ENCODE peak calls at places on chromosomes 7 and 10, in four cellular contexts. One of them, this sample, is unnamed.

GRCh38 chr10:11663763-11664555 is 52.5 kb upstream of the USP6NL start:
- DNase-seq in ovary: no peak
- DNase-seq in mammary epithelial cell: no peak
- DNase-seq in GM12865: peak; percentile 89
- DNase-seq in this sample: peak; percentile 88

GRCh38 chr7:28547115-28547514 is 134.8 kb downstream of the CREB5 start:
- DNase-seq in mammary epithelial cell: no peak
- DNase-seq in ovary: no peak
- DNase-seq in GM12865: no peak
- DNase-seq in this sample: no peak

GRCh38 chr7:32073533-32073932 is 3.3 kb upstream of the PDE1C start:
- DNase-seq in GM12865: no peak
- DNase-seq in ovary: no peak
- DNase-seq in mammary epithelial cell: no peak
- DNase-seq in this sample: no peak

GRCh38 chr7:41107330-41107937 is 595.5 kb downstream of the INHBA start:
- DNase-seq in ovary: no peak
- DNase-seq in GM12865: peak; percentile 25
- DNase-seq in mammary epithelial cell: peak; percentile 99
- DNase-seq in this sample: no peak

GRCh38 chr10:14487511-14487909 is 156.8 kb upstream of the FRMD4A start:
- DNase-seq in GM12865: no peak
- DNase-seq in ovary: no peak
- DNase-seq in mammary epithelial cell: peak; percentile 60
- DNase-seq in this sample: no peak

GRCh38 chr10:120477723-120478270 is 20.8 kb downstream of the PLPP4 start:
- DNase-seq in GM12865: no peak
- DNase-seq in mammary epithelial cell: no peak
- DNase-seq in ovary: no peak
- DNase-seq in this sample: no peak

GRCh38 chr7:40437498-40437897 is 302.7 kb downstream of the SUGCT start:
- DNase-seq in ovary: no peak
- DNase-seq in mammary epithelial cell: peak; percentile 87
- DNase-seq in GM12865: no peak
- DNase-seq in this sample: no peak

GRCh38 chr10:78907458-78908211 is 161.1 kb upstream of the ZMIZ1 start:
- DNase-seq in mammary epithelial cell: no peak
- DNase-seq in GM12865: no peak
- DNase-seq in ovary: no peak
- DNase-seq in this sample: no peak

GRCh38 chr10:46077616-46078268 is 31.7 kb upstream of the MSMB start:
- DNase-seq in ovary: no peak
- DNase-seq in mammary epithelial cell: no peak
- DNase-seq in GM12865: no peak
- DNase-seq in this sample: no peak

GRCh38 chr10:52351911-52352310 is 37.8 kb downstream of the DKK1 start:
- DNase-seq in mammary epithelial cell: peak; percentile 64
- DNase-seq in ovary: no peak
- DNase-seq in GM12865: no peak
- DNase-seq in this sample: no peak

GRCh38 chr7:75854233-75854632 is 24.6 kb upstream of the RHBDD2 start:
- DNase-seq in mammary epithelial cell: peak; percentile 26
- DNase-seq in GM12865: no peak
- DNase-seq in ovary: no peak
- DNase-seq in this sample: no peak

GRCh38 chr7:16293669-16294425 is 127.5 kb downstream of the CRPPA start:
- DNase-seq in mammary epithelial cell: peak; percentile 84
- DNase-seq in GM12865: no peak
- DNase-seq in ovary: no peak
- DNase-seq in this sample: no peak

GRCh38 chr10:98260350-98260749 is 7.6 kb downstream of the LOXL4 start:
- DNase-seq in ovary: no peak
- DNase-seq in GM12865: no peak
- DNase-seq in mammary epithelial cell: no peak
- DNase-seq in this sample: no peak

GRCh38 chr7:80859272-80859970 is 59.4 kb downstream of the SEMA3C start:
- DNase-seq in GM12865: no peak
- DNase-seq in mammary epithelial cell: no peak
- DNase-seq in ovary: peak; percentile 43
- DNase-seq in this sample: no peak

GRCh38 chr7:38000272-38000671 is 79.8 kb downstream of the EPDR1 start:
- DNase-seq in mammary epithelial cell: no peak
- DNase-seq in GM12865: no peak
- DNase-seq in ovary: no peak
- DNase-seq in this sample: no peak

GRCh38 chr10:31274310-31274709 is 44.7 kb upstream of the ZEB1 start:
- DNase-seq in GM12865: no peak
- DNase-seq in ovary: no peak
- DNase-seq in mammary epithelial cell: no peak
- DNase-seq in this sample: no peak

GRCh38 chr7:155806096-155806871 is 6.0 kb downstream of the SHH start:
- DNase-seq in GM12865: no peak
- DNase-seq in mammary epithelial cell: no peak
- DNase-seq in ovary: no peak
- DNase-seq in this sample: no peak
- TF ChIP-seq CTCF in GM12865: no peak
- TF ChIP-seq CTCF in mammary epithelial cell: no peak
- TF ChIP-seq CTCF in ovary: no peak
- TF ChIP-seq CTCF in this sample: no peak

DNA sequence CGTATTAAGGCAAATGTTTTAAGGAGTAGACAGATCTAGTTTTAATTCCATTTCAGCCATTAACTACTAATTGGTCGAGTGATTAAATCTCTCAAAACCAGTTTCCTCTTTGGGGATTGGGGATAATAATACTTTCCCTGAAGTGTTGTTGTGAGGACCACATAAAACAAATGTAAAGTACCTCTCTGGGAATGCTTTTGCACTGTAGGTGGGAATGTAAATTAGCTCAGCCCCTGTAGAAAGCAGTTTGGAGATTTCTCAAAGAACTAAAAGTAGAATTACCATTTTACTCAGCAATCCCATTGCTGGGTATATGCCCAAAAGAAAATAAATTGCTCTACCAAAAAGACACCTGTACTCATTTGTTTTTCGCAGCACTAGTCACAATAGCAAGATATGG is 36.1 kb upstream of the PPP1R3C start:
- DNase-seq in GM12865: no peak
- DNase-seq in mammary epithelial cell: no peak
- DNase-seq in ovary: no peak
- DNase-seq in this sample: no peak
- H3K4me3 ChIP-seq in GM12865: no peak overlapping the region
- H3K4me3 ChIP-seq in mammary epithelial cell: no peak overlapping the region
- H3K4me3 ChIP-seq in ovary: no peak overlapping the region
- H3K4me3 ChIP-seq in this sample: no peak overlapping the region

DNA sequence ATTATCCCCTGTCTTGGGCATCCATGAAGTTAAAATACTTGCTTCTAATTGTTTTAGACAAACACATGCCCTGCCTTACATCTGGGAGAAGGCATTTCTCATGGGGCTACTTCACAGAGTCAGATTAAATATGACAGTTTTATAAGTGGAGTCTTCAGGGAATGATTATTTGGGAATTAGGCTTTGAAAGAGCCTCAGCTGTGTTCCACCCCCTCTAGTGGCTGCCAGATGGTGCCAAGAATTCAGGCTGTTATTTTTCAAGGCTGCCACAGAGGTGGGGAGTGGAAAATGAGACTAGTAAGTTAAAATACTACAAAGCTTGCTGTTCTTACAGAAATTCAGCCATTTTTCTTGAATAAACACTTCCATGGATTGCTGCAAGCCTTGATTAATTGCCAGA is 45.8 kb upstream of the DNAH11 start:
- DNase-seq in ovary: no peak
- DNase-seq in mammary epithelial cell: no peak
- DNase-seq in GM12865: no peak
- DNase-seq in this sample: no peak
- TF ChIP-seq CTCF in ovary: no peak
- TF ChIP-seq CTCF in mammary epithelial cell: no peak
- TF ChIP-seq CTCF in GM12865: no peak
- TF ChIP-seq CTCF in this sample: peak; percentile 23

GRCh38 chr7:141701489-141702046 is 398 bp downstream of the DENND11 start:
- DNase-seq in mammary epithelial cell: no peak
- DNase-seq in ovary: peak; percentile 45
- DNase-seq in GM12865: peak; percentile 80
- DNase-seq in this sample: peak; percentile 21

GRCh38 chr7:141704741-141705140 is 2.8 kb upstream of the DENND11 start:
- DNase-seq in GM12865: no peak
- DNase-seq in mammary epithelial cell: peak; percentile 16
- DNase-seq in ovary: no peak
- DNase-seq in this sample: no peak

GRCh38 chr7:141704112-141704511 is 2.1 kb upstream of the DENND11 start:
- DNase-seq in ovary: no peak
- DNase-seq in GM12865: no peak
- DNase-seq in mammary epithelial cell: no peak
- DNase-seq in this sample: no peak

GRCh38 chr7:141702047-141702567 is at the start of gene DENND11:
- DNase-seq in ovary: peak; percentile 37
- DNase-seq in GM12865: peak; percentile 64
- DNase-seq in mammary epithelial cell: peak; percentile 41
- DNase-seq in this sample: no peak

DNA sequence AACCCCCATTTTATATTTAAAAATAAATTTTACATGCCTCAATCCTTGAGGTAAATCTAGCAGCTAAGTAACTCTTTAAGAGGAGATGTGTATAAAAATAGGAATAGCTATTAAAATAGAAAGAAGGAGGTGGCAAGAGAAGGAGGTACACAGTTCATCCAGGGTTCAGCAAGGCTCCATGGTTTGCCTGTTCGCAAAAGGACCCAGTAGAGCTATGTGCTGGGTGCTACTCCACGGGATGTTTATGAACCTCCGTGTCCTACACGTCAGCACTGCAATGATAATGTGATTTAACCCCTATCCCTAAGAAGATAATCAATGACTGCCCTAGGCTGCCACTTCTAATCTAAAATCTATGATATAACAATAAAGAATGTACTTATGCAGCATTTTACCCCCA is 926 bp upstream of the DENND11 start:
- DNase-seq in ovary: no peak
- DNase-seq in mammary epithelial cell: no peak
- DNase-seq in GM12865: no peak
- DNase-seq in this sample: no peak
- H3K4me3 ChIP-seq in ovary: no peak overlapping the region
- H3K4me3 ChIP-seq in mammary epithelial cell: no peak overlapping the region
- H3K4me3 ChIP-seq in GM12865: peak overlapping the region; percentile 71
- H3K4me3 ChIP-seq in this sample: no peak overlapping the region

GRCh38 chr7:73985737-73986141 is 42.2 kb upstream of the ELN start:
- DNase-seq in GM12865: no peak
- DNase-seq in ovary: no peak
- DNase-seq in mammary epithelial cell: no peak
- DNase-seq in this sample: no peak
- TF ChIP-seq CTCF in GM12865: no peak
- TF ChIP-seq CTCF in ovary: no peak
- TF ChIP-seq CTCF in mammary epithelial cell: no peak
- TF ChIP-seq CTCF in this sample: no peak

GRCh38 chr7:26694713-26695112 is 169.7 kb downstream of the SKAP2 start:
- DNase-seq in mammary epithelial cell: no peak
- DNase-seq in GM12865: no peak
- DNase-seq in ovary: no peak
- DNase-seq in this sample: no peak

GRCh38 chr7:26698806-26699205 is 165.6 kb downstream of the SKAP2 start:
- DNase-seq in mammary epithelial cell: no peak
- DNase-seq in GM12865: no peak
- DNase-seq in ovary: no peak
- DNase-seq in this sample: no peak

GRCh38 chr7:26696978-26697377 is 167.4 kb downstream of the SKAP2 start:
- DNase-seq in mammary epithelial cell: no peak
- DNase-seq in ovary: no peak
- DNase-seq in GM12865: peak; percentile 15
- DNase-seq in this sample: no peak

GRCh38 chr7:26694156-26694555 is 170.2 kb downstream of the SKAP2 start:
- DNase-seq in mammary epithelial cell: peak; percentile 26
- DNase-seq in ovary: no peak
- DNase-seq in GM12865: no peak
- DNase-seq in this sample: no peak

DNA sequence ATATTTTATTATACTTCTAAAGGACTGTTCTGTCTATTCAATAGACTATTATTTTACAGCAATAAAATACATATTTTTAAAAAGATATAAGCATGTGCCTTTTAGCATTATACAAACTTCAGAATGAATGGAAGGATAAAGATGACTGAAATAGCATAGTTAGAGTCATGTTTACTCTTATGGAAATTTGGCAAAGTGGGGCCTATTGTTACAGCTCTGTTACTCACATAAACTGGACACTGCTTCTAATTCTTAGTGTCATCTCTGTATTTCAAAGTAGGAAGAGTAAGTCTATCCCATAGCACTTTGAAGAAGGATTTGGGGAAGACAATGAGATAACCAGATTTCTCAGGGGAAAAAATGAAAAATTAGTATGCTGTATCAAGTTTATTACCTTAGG is 168.2 kb downstream of the SKAP2 start:
- DNase-seq in mammary epithelial cell: no peak
- DNase-seq in GM12865: no peak
- DNase-seq in ovary: no peak
- DNase-seq in this sample: no peak
- H3K4me3 ChIP-seq in mammary epithelial cell: no peak overlapping the region
- H3K4me3 ChIP-seq in GM12865: no peak overlapping the region
- H3K4me3 ChIP-seq in ovary: no peak overlapping the region
- H3K4me3 ChIP-seq in this sample: no peak overlapping the region

DNA sequence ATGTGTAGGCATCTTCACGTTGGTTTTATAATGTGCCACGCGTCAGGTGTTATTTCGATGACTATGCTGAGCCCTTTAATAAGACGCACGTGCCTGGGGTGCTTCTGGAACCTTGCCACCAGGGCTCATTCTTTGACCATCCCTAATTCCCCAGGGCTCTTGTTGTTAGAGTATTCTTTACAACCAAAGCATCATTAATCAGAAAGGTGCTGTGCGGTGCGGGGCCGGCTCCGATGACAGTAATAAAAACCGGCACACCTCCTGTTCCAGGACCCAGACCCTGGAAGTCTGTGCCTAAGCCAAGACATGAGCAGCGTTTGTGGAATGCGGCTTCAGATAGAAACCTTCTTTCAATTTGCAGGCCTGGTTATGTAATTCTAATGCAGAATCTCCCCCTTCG is 58.4 kb downstream of the MGMT start:
- DNase-seq in GM12865: no peak
- DNase-seq in mammary epithelial cell: peak; percentile 15
- DNase-seq in ovary: no peak
- DNase-seq in this sample: no peak
- TF ChIP-seq CTCF in GM12865: no peak
- TF ChIP-seq CTCF in mammary epithelial cell: no peak
- TF ChIP-seq CTCF in ovary: no peak
- TF ChIP-seq CTCF in this sample: no peak